ENCODE peak calls at places on chromosomes 13 and 19, in nine cellular contexts. D, V, Y, C, B, A, L, Q and S are unnamed samples.

GRCh38 chr13:44211286-44211685 is 162.3 kb upstream of the SERP2 start:
- DNase-seq in D (no peak), V (no peak), Y (no peak), C (no peak), B (no peak), A (peak; percentile 23), L (no peak), Q (no peak), S (peak; percentile 69)

GRCh38 chr13:32955881-32956594 is 60.2 kb upstream of the KL start:
- DNase-seq in D (no peak), V (no peak), Y (no peak), C (no peak), B (no peak), A (no peak), L (no peak), Q (no peak), S (no peak)

GRCh38 chr13:54975676-54976075 is 1947.1 kb downstream of the OLFM4 start:
- DNase-seq in D (no peak), V (no peak), Y (no peak), C (no peak), B (no peak), A (peak; percentile 76), L (no peak), Q (no peak), S (no peak)

GRCh38 chr13:33367931-33368330 is 82.4 kb upstream of the STARD13 start:
- DNase-seq in D (no peak), V (no peak), Y (no peak), C (no peak), B (no peak), A (no peak), L (no peak), Q (no peak), S (no peak)

GRCh38 chr19:35868172-35868822 is at the start of gene APLP1:
- DNase-seq in D (peak; percentile 53), V (peak; percentile 85), Y (peak; percentile 66), C (peak; percentile 87), B (peak; percentile 71), A (peak; percentile 50), L (peak; percentile 65), Q (peak; percentile 73), S (peak; percentile 84)

GRCh38 chr19:22606954-22607652 is 27.0 kb upstream of the ZNF492 start:
- DNase-seq in D (no peak), V (no peak), Y (no peak), C (no peak), B (no peak), A (no peak), L (no peak), Q (no peak), S (no peak)

GRCh38 chr19:46077815-46078167 is 37.0 kb upstream of the IGFL4 start:
- DNase-seq in D (no peak), V (no peak), Y (no peak), C (no peak), B (no peak), A (no peak), L (no peak), Q (no peak), S (no peak)

GRCh38 chr13:112793545-112794445 is 104.0 kb downstream of the ATP11A start:
- DNase-seq in D (no peak), V (no peak), Y (no peak), C (no peak), B (no peak), A (no peak), L (no peak), Q (no peak), S (no peak)

GRCh38 chr19:16073481-16073880 is 2.8 kb upstream of the TPM4 start:
- DNase-seq in D (no peak), V (no peak), Y (no peak), C (peak; percentile 59), B (no peak), A (no peak), L (no peak), Q (no peak), S (no peak)

GRCh38 chr19:18165794-18166544 is 7.6 kb upstream of the IFI30 start:
- DNase-seq in D (no peak), V (no peak), Y (no peak), C (no peak), B (no peak), A (no peak), L (no peak), Q (no peak), S (no peak)

GRCh38 chr19:38375098-38375493 is 725 bp downstream of the PSMD8 start:
- DNase-seq in D (no peak), V (no peak), Y (no peak), C (no peak), B (no peak), A (no peak), L (no peak), Q (no peak), S (no peak)

GRCh38 chr19:49110567-49110966 is 3.6 kb upstream of the LIN7B start:
- DNase-seq in D (peak; percentile 62), V (no peak), Y (no peak), C (no peak), B (no peak), A (no peak), L (no peak), Q (no peak), S (no peak)

GRCh38 chr19:49109051-49109450 is 5.1 kb upstream of the LIN7B start:
- DNase-seq in D (no peak), V (no peak), Y (no peak), C (no peak), B (no peak), A (no peak), L (no peak), Q (no peak), S (no peak)

GRCh38 chr19:49107625-49108459 is 6.3 kb upstream of the LIN7B start:
- DNase-seq in D (no peak), V (no peak), Y (no peak), C (peak; percentile 71), B (no peak), A (no peak), L (no peak), Q (no peak), S (no peak)

GRCh38 chr19:49111218-49111998 is 2.8 kb upstream of the LIN7B start:
- DNase-seq in D (no peak), V (no peak), Y (no peak), C (no peak), B (no peak), A (no peak), L (no peak), Q (no peak), S (no peak)

DNA sequence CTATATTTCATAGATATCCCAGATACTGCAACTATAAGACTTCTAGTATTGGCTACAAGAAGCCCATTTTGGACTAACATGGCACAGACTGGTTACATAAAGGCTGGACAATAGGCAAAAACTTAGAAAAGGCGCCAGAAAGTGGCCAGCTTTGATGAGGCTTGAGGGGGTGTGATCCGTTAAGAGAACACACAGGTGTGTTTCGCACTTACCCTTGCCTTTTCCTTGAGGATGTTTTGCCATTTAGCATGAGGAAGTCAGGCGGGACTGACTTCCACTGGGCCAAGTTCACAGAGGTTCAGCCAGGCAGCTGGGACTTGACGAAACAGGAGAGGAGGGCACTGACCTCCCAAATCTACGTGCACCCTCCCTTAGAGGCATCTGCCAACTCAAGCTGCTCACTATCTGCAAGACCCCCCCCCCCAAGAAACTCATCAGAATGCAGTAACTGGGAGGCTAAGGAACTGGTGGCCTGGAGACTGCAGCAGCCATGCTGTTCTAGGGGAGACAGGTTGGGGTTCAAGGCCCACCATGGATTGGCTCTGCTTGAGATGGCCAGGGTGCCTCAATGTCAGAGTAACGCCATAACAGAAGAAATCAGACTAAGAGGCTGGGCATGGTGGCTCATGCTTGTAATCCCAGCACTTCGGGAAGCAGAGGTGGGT is 4.5 kb upstream of the LIN7B start:
- DNase-seq in D (no peak), V (no peak), Y (no peak), C (no peak), B (no peak), A (no peak), L (no peak), Q (no peak), S (no peak)
- H3K27ac ChIP-seq in D (no peak overlapping the region), V (peak overlapping the region; percentile 25), Y (no peak overlapping the region), C (no peak overlapping the region), B (no peak overlapping the region), A (no peak overlapping the region), L (no peak overlapping the region), Q (no peak overlapping the region), S (no peak overlapping the region)

GRCh38 chr13:110907301-110907700 is 7.6 kb downstream of the ANKRD10 start:
- DNase-seq in D (no peak), V (no peak), Y (no peak), C (no peak), B (no peak), A (no peak), L (no peak), Q (no peak), S (no peak)
- H3K27ac ChIP-seq in D (no peak overlapping the region), V (no peak overlapping the region), Y (peak overlapping the region; percentile 71), C (no peak overlapping the region), B (peak overlapping the region; percentile 46), A (no peak overlapping the region), L (peak overlapping the region; percentile 92), Q (no peak overlapping the region), S (no peak overlapping the region)

DNA sequence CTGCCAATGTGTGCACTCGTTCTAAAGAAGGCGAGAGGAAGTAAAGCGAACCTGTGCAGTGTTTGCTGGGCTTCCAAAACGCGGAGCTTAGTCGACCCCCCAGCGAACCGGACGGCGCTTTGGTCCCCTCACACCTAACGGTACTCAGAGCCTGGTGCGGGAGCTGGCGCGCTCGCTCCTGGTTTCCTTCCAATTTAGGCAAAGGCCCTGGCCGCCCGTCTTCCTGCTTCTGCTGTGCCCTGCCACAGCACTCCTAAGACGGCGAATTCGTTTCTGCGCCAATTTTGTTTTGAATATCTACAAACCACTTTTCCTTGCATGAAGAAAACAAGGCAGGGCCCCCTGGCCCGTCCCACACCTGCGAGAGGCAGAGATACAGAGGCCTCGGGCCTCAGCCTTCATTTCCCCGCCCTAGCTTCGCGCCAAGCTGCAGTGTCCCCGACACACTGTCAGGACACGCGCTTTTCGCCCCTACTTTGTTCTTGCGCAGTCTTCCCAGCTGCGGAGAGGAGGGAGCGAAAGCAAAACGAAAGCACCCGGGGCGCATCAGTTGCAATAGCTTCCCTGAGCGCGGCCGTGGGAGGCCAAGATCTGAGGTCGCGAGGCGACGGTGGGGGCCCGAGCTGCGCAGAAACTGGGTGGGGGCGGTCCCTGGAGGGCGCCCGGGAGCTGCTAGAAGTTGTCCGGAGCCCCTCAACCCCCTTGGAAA is 111.9 kb downstream of the KCNRG start:
- DNase-seq in D (peak; percentile 33), V (no peak), Y (peak; percentile 52), C (peak; percentile 86), B (peak; percentile 54), A (peak; percentile 45), L (peak; percentile 63), Q (peak; percentile 58), S (no peak)
- H3K27ac ChIP-seq in D (peak overlapping the region; percentile 49), V (peak overlapping the region; percentile 100), Y (peak overlapping the region; percentile 98), C (no peak overlapping the region), B (peak overlapping the region; percentile 100), A (no peak overlapping the region), L (no peak overlapping the region), Q (no peak overlapping the region), S (peak overlapping the region; percentile 99)

GRCh38 chr13:72104656-72105180 is 237.7 kb upstream of the DACH1 start:
- DNase-seq in D (peak; percentile 73), V (no peak), Y (no peak), C (no peak), B (no peak), A (no peak), L (no peak), Q (no peak), S (no peak)

GRCh38 chr13:72113070-72113469 is 246.1 kb upstream of the DACH1 start:
- DNase-seq in D (no peak), V (no peak), Y (no peak), C (no peak), B (no peak), A (no peak), L (no peak), Q (no peak), S (no peak)

GRCh38 chr13:72112216-72112615 is 245.2 kb upstream of the DACH1 start:
- DNase-seq in D (no peak), V (no peak), Y (no peak), C (no peak), B (no peak), A (no peak), L (no peak), Q (no peak), S (no peak)

GRCh38 chr13:72109863-72110262 is 242.9 kb upstream of the DACH1 start:
- DNase-seq in D (peak; percentile 61), V (no peak), Y (no peak), C (no peak), B (no peak), A (no peak), L (no peak), Q (no peak), S (no peak)
- H3K27ac ChIP-seq in D (no peak overlapping the region), V (no peak overlapping the region), Y (no peak overlapping the region), C (no peak overlapping the region), B (no peak overlapping the region), A (no peak overlapping the region), L (no peak overlapping the region), Q (no peak overlapping the region), S (no peak overlapping the region)